ENCODE peak calls at places on chromosomes 5 and 9, in five cellular contexts. F is hepatocyte, Z is cardiac muscle cell, U is uterus, D is MM.1S. A is an unnamed sample.

GRCh38 chr5:132060501-132061161 is at the start of gene IL3:
- DNase-seq in F (no peak), Z (no peak), U (peak), D (no peak), A (no peak)

GRCh38 chr5:152838241-152838786 is 433.2 kb upstream of the NMUR2 start:
- DNase-seq in F (no peak), Z (peak), U (no peak), D (no peak), A (no peak)

GRCh38 chr9:94894111-94894699 is 167.7 kb downstream of the AOPEP start:
- DNase-seq in F (no peak), Z (no peak), U (no peak), D (no peak), A (no peak)

GRCh38 chr5:6402939-6403338 is 24.6 kb upstream of the MED10 start:
- DNase-seq in F (no peak), Z (no peak), U (no peak), D (peak), A (no peak)

GRCh38 chr9:132032584-132032945 is 47.1 kb downstream of the MED27 start:
- DNase-seq in F (no peak), Z (peak), U (no peak), D (no peak), A (no peak)

GRCh38 chr5:138024117-138024516 is 8.8 kb downstream of the FAM13B start:
- DNase-seq in F (no peak), Z (no peak), U (no peak), D (no peak), A (no peak)

GRCh38 chr5:128213340-128213739 is 129.8 kb downstream of the SLC12A2 start:
- DNase-seq in F (peak), Z (peak), U (peak), D (peak), A (no peak)

GRCh38 chr5:174329738-174330137 is 284.2 kb downstream of the NSG2 start:
- DNase-seq in F (no peak), Z (no peak), U (no peak), D (no peak), A (no peak)

GRCh38 chr5:90954951-90955635 is 396.5 kb downstream of the ADGRV1 start:
- DNase-seq in F (no peak), Z (no peak), U (no peak), D (no peak), A (no peak)

GRCh38 chr9:98726735-98727134 is 18.0 kb upstream of the GABBR2 start:
- DNase-seq in F (peak), Z (no peak), U (no peak), D (peak), A (no peak)

GRCh38 chr9:125524522-125524921 is 182.5 kb downstream of the MAPKAP1 start:
- DNase-seq in F (no peak), Z (no peak), U (no peak), D (no peak), A (no peak)

GRCh38 chr5:11955386-11955785 is 51.1 kb upstream of the CTNND2 start:
- DNase-seq in F (no peak), Z (no peak), U (no peak), D (no peak), A (no peak)

GRCh38 chr5:1041225-1042186 is 32.9 kb downstream of the NKD2 start:
- DNase-seq in F (no peak), Z (no peak), U (no peak), D (no peak), A (no peak)

GRCh38 chr5:56711191-56711590 is 104.2 kb upstream of the MAP3K1 start:
- DNase-seq in F (no peak), Z (no peak), U (no peak), D (no peak), A (no peak)

GRCh38 chr9:38318755-38319495 is 73.6 kb upstream of the ALDH1B1 start:
- DNase-seq in F (peak), Z (peak), U (no peak), D (peak), A (no peak)

GRCh38 chr5:133744909-133745308 is 132.6 kb upstream of the FSTL4 start:
- DNase-seq in F (no peak), Z (no peak), U (no peak), D (no peak), A (no peak)

GRCh38 chr5:16437974-16438373 is 27.6 kb downstream of the ZNF622 start:
- DNase-seq in F (no peak), Z (no peak), U (no peak), D (no peak), A (no peak)

GRCh38 chr5:135356522-135357318 is 42.3 kb downstream of the MACROH2A1 start:
- DNase-seq in F (peak), Z (peak), U (peak), D (no peak), A (no peak)

GRCh38 chr9:12652973-12653372 is 40.2 kb upstream of the TYRP1 start:
- DNase-seq in F (no peak), Z (no peak), U (no peak), D (no peak), A (no peak)

GRCh38 chr9:112065781-112066606 is 109.1 kb downstream of the SUSD1 start:
- DNase-seq in F (peak), Z (peak), U (no peak), D (no peak), A (no peak)

GRCh38 chr5:69035665-69036064 is 58.1 kb upstream of the SLC30A5 start:
- DNase-seq in F (no peak), Z (no peak), U (no peak), D (no peak), A (no peak)

GRCh38 chr5:6399978-6400910 is 21.9 kb upstream of the MED10 start:
- DNase-seq in F (no peak), Z (no peak), U (no peak), D (no peak), A (no peak)

GRCh38 chr5:139181835-139182452 is 16.2 kb downstream of the SIL1 start:
- DNase-seq in F (peak), Z (no peak), U (no peak), D (no peak), A (no peak)

GRCh38 chr9:101093620-101094019 is 65.1 kb downstream of the PLPPR1 start:
- DNase-seq in F (peak), Z (no peak), U (no peak), D (no peak), A (no peak)

GRCh38 chr5:115961413-115962238 is 649 bp upstream of the LVRN start:
- DNase-seq in F (no peak), Z (peak), U (no peak), D (no peak), A (no peak)

GRCh38 chr9:137262909-137263285 is 7.8 kb downstream of the NELFB start:
- DNase-seq in F (no peak), Z (no peak), U (no peak), D (no peak), A (no peak)

GRCh38 chr9:130990362-130991226 is 18.4 kb upstream of the LAMC3 start:
- DNase-seq in F (no peak), Z (peak), U (no peak), D (no peak), A (no peak)

GRCh38 chr5:157714036-157714435 is 17.2 kb upstream of the THG1L start:
- DNase-seq in F (no peak), Z (no peak), U (no peak), D (no peak), A (no peak)

GRCh38 chr9:81266674-81267073 is 422.7 kb downstream of the TLE1 start:
- DNase-seq in F (no peak), Z (no peak), U (no peak), D (no peak), A (no peak)

GRCh38 chr9:18694959-18695668 is 221.2 kb downstream of the ADAMTSL1 start:
- DNase-seq in F (no peak), Z (no peak), U (no peak), D (no peak), A (no peak)

GRCh38 chr9:123669355-123669754 is 260.6 kb downstream of the DENND1A start:
- DNase-seq in F (no peak), Z (no peak), U (no peak), D (no peak), A (no peak)

DNA sequence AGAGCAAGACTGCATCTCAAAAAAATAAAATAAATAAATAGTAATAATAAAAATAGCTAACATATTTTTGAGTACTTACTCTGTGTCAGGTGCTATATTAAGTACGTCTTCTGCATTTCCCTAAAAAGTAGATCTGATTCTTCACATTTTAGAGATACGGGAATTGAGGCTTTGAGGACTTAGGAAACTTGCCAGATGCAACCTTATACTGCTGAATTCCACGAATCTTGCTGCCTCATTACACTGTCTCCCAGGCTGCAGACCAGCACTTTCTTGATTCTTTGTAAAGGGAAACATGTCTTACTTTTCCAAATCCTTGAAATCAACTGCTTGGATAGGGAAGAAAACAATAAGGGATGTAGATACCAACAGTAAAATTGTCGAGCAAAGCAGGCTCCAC is 124.4 kb upstream of the RAI14 start:
- DNase-seq in F (no peak), Z (no peak), U (no peak), D (no peak), A (no peak)
- H3K27ac ChIP-seq in F (no peak), Z (no peak), U (no peak), D (no peak), A (no peak)

DNA sequence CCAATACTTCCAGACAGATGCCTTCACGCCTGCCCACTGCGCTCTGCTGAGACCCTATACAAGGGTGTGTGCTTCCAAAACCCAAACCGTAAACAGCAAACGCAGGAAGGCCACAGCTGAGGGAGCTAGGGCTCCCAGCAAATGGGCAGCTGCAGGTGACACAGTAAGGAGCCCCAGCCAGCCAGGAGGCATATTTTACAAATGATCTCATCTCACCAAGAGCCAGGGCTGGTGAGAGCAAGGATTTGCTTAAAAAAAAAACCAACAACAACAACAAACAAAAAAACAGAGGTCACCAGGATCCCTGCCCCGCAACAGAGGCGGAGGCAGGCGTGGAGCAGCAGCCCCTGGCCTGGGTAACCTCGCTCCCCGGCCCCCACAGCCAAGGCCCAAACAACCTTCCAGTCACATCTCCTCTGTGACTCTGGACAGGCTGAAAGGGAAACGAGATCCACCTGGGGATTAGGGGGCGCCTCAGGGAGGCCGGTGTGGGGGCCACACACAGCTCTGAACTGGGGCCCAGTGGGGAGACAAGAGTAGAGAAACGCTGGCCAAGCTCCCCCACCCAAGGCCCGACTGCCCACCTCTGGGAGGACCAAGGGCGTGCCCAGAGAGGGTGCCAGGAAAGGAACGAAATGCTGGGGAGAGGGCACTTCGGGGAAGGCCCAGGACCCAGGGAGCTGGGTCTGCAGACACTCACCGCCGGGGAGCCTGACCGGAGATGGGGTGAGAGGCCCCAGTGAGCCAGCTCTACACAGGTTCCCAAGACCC is 3.3 kb downstream of the NACC2 start:
- DNase-seq in F (no peak), Z (no peak), U (no peak), D (no peak), A (no peak)
- H3K4me3 ChIP-seq in F (no peak), Z (no peak), U (no peak), D (no peak), A (no peak)

GRCh38 chr5:168756517-168757391 is 177.6 kb upstream of the PANK3 start:
- DNase-seq in F (no peak), Z (no peak), U (no peak), D (no peak), A (no peak)
- H3K27ac ChIP-seq in F (no peak), Z (no peak), U (no peak), D (no peak), A (no peak)

GRCh38 chr5:150189728-150190502 is at the start of gene SLC6A7:
- DNase-seq in F (no peak), Z (peak), U (no peak), D (no peak), A (no peak)
- H3K4me3 ChIP-seq in F (no peak), Z (peak), U (no peak), D (no peak), A (no peak)

DNA sequence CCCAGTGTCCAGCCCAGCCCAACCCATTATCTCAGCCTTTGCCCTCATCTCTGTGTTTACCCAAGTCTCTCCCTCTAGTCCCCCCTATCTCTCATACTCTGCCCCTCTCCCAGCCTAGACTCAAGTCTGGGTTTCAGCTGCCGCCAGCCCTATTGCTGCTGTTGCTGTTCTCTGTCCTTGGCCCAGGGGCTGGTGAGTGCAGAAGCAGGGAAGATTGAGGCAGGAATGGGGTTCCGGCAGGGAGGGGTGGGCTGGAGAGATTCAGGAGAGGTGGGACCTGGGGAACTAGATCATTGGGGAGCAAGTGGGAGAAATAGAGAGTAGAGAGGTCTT is 702 bp downstream of the TMEM8B start:
- DNase-seq in F (no peak), Z (no peak), U (no peak), D (no peak), A (no peak)
- H3K27ac ChIP-seq in F (peak), Z (peak), U (peak), D (no peak), A (peak)

GRCh38 chr5:3789519-3790193 is 194.0 kb downstream of the IRX1 start:
- DNase-seq in F (no peak), Z (no peak), U (no peak), D (no peak), A (no peak)
- H3K4me3 ChIP-seq in F (no peak), Z (no peak), U (no peak), D (no peak), A (no peak)